ENCODE peak calls at places on chromosomes 13 and 19, in five cellular contexts. E is cardiac muscle cell, F is A549, P is gastrocnemius medialis, V is neural crest cell. N is an unnamed sample.

GRCh38 chr13:109243311-109243951 is 543.0 kb downstream of the IRS2 start:
- DNase-seq in E (peak), F (peak), P (peak), V (no peak), N (peak)

GRCh38 chr13:109256866-109257760 is 529.3 kb downstream of the IRS2 start:
- DNase-seq in E (peak), F (peak), P (peak), V (no peak), N (peak)

GRCh38 chr13:112159575-112160547 is 92.9 kb downstream of the SOX1 start:
- DNase-seq in E (no peak), F (no peak), P (no peak), V (peak), N (no peak)

GRCh38 chr13:112774829-112775565 is 85.2 kb downstream of the ATP11A start:
- DNase-seq in E (no peak), F (no peak), P (no peak), V (no peak), N (no peak)

GRCh38 chr13:59356607-59357006 is 807.1 kb downstream of the DIAPH3 start:
- DNase-seq in E (no peak), F (no peak), P (peak), V (no peak), N (no peak)

GRCh38 chr19:17831419-17831888 is 10.1 kb upstream of the INSL3 start:
- DNase-seq in E (no peak), F (no peak), P (no peak), V (no peak), N (no peak)

GRCh38 chr13:84946144-84946543 is 853.1 kb downstream of the SLITRK6 start:
- DNase-seq in E (no peak), F (no peak), P (no peak), V (no peak), N (no peak)

GRCh38 chr13:48978942-48979601 is 3.4 kb downstream of the FNDC3A start:
- DNase-seq in E (no peak), F (no peak), P (no peak), V (no peak), N (no peak)

GRCh38 chr19:18945297-18945696 is 4.3 kb upstream of the HOMER3 start:
- DNase-seq in E (no peak), F (no peak), P (no peak), V (no peak), N (no peak)

GRCh38 chr13:98749501-98749900 is 3.0 kb downstream of the SLC15A1 start:
- DNase-seq in E (no peak), F (no peak), P (no peak), V (no peak), N (peak)

GRCh38 chr13:99415014-99415650 is 86.1 kb upstream of the TM9SF2 start:
- DNase-seq in E (no peak), F (no peak), P (peak), V (no peak), N (no peak)

GRCh38 chr19:11159598-11160001 is 4.0 kb upstream of the SPC24 start:
- DNase-seq in E (no peak), F (no peak), P (no peak), V (no peak), N (no peak)

GRCh38 chr19:898663-899062 is 5.4 kb downstream of the RNU6-9 start:
- DNase-seq in E (no peak), F (no peak), P (no peak), V (no peak), N (no peak)

GRCh38 chr13:113119822-113120189 is 2.8 kb upstream of the F10 start:
- DNase-seq in E (no peak), F (no peak), P (no peak), V (no peak), N (no peak)

GRCh38 chr13:21149568-21149967 is 26.8 kb downstream of the SKA3 start:
- DNase-seq in E (peak), F (no peak), P (no peak), V (no peak), N (no peak)

GRCh38 chr13:57629821-57630235 is 1.7 kb upstream of the PCDH17 start:
- DNase-seq in E (peak), F (no peak), P (no peak), V (peak), N (no peak)

GRCh38 chr19:1027020-1027952 is 878 bp downstream of the CNN2 start:
- DNase-seq in E (no peak), F (no peak), P (no peak), V (no peak), N (no peak)

GRCh38 chr19:10587022-10587838 is at the start of gene AP1M2:
- DNase-seq in E (no peak), F (no peak), P (no peak), V (no peak), N (no peak)

GRCh38 chr19:4027146-4027545 is 19.6 kb downstream of the PIAS4 start:
- DNase-seq in E (no peak), F (no peak), P (no peak), V (no peak), N (no peak)

GRCh38 chr13:48994731-48995130 is 19.0 kb downstream of the FNDC3A start:
- DNase-seq in E (no peak), F (no peak), P (no peak), V (no peak), N (no peak)

GRCh38 chr19:19711306-19711933 is 21.5 kb downstream of the ZNF14 start:
- DNase-seq in E (no peak), F (no peak), P (no peak), V (no peak), N (no peak)

GRCh38 chr13:36746051-36746450 is 72.2 kb downstream of the SERTM1 start:
- DNase-seq in E (no peak), F (no peak), P (no peak), V (no peak), N (no peak)

GRCh38 chr19:54955356-54955755 is 8.0 kb upstream of the NLRP7 start:
- DNase-seq in E (no peak), F (no peak), P (no peak), V (no peak), N (no peak)

GRCh38 chr19:4464815-4465581 is 7.1 kb upstream of the HDGFL2 start:
- DNase-seq in E (no peak), F (no peak), P (no peak), V (no peak), N (no peak)

GRCh38 chr13:28621439-28621838 is 37.5 kb upstream of the POMP start:
- DNase-seq in E (no peak), F (no peak), P (no peak), V (no peak), N (no peak)

GRCh38 chr13:99307648-99308339 is 595 bp upstream of the GPR183 start:
- DNase-seq in E (peak), F (no peak), P (no peak), V (no peak), N (peak)

GRCh38 chr19:17802137-17802858 is 7.4 kb downstream of the B3GNT3 start:
- DNase-seq in E (no peak), F (no peak), P (no peak), V (no peak), N (no peak)

GRCh38 chr13:110705356-110705825 is 525 bp downstream of the CARS2 start:
- DNase-seq in E (no peak), F (no peak), P (no peak), V (no peak), N (no peak)

GRCh38 chr13:43245374-43245964 is 222.1 kb downstream of the DNAJC15 start:
- DNase-seq in E (no peak), F (no peak), P (no peak), V (no peak), N (peak)

GRCh38 chr19:46495789-46496099 is at the start of gene PNMA8B:
- DNase-seq in E (peak), F (no peak), P (no peak), V (peak), N (no peak)

GRCh38 chr13:26259634-26260033 is 5.7 kb downstream of the CDK8 start:
- DNase-seq in E (no peak), F (no peak), P (no peak), V (no peak), N (no peak)

GRCh38 chr19:3451451-3451866 is 28.9 kb downstream of the SMIM24 start:
- DNase-seq in E (no peak), F (no peak), P (peak), V (no peak), N (no peak)

GRCh38 chr13:99916366-99917103 is 55.0 kb downstream of the ZIC5 start:
- DNase-seq in E (peak), F (peak), P (no peak), V (no peak), N (peak)

GRCh38 chr19:41297628-41298326 is 12.2 kb upstream of the CCDC97 start:
- DNase-seq in E (no peak), F (no peak), P (no peak), V (no peak), N (no peak)

GRCh38 chr19:41299755-41300089 is 10.2 kb upstream of the CCDC97 start:
- DNase-seq in E (peak), F (no peak), P (peak), V (no peak), N (no peak)

GRCh38 chr19:41296323-41296935 is 13.5 kb upstream of the CCDC97 start:
- DNase-seq in E (no peak), F (no peak), P (no peak), V (no peak), N (no peak)

GRCh38 chr19:41299046-41299754 is 10.8 kb upstream of the CCDC97 start:
- DNase-seq in E (no peak), F (no peak), P (peak), V (no peak), N (no peak)

GRCh38 chr19:41298327-41298964 is 11.5 kb upstream of the CCDC97 start:
- DNase-seq in E (peak), F (no peak), P (peak), V (no peak), N (peak)
- TF ChIP-seq CTCF in E (no peak), F (no peak), P (no peak), V (no peak), N (no peak)

GRCh38 chr13:70842062-70842644 is 733.9 kb upstream of the KLHL1 start:
- DNase-seq in E (no peak), F (no peak), P (no peak), V (no peak), N (no peak)
- TF ChIP-seq CTCF in E (no peak), F (no peak), P (no peak), V (no peak), N (no peak)

GRCh38 chr19:45092747-45093678 is at the start of gene PPP1R37:
- DNase-seq in E (peak), F (peak), P (peak), V (peak), N (peak)
- TF ChIP-seq CTCF in E (peak), F (peak), P (peak), V (peak), N (peak)

GRCh38 chr13:30334663-30335386 is 27.5 kb upstream of the KATNAL1 start:
- DNase-seq in E (peak), F (peak), P (no peak), V (peak), N (no peak)
- TF ChIP-seq CTCF in E (peak), F (peak), P (peak), V (peak), N (no peak)

DNA sequence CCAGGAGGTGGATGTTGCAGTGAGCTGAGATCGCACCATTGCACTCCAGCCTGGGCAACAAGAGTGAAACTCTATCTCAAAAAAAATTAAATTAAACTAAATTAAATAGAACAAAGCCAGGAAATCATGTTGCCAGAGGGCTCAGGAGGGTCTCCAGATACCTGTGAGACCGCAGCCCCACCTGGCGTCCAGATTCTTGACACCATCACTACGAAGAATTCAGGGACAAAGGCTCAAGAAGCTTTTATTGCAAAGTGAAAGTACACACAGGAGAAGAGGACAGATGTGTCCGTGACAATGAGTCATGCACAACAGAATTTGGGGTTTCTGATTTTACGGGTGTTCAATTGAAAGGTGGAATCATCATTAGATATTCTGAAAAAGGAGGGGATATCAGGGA is 76.6 kb downstream of the STOML3 start:
- DNase-seq in E (no peak), F (no peak), P (no peak), V (no peak), N (no peak)
- TF ChIP-seq CTCF in E (no peak), F (no peak), P (no peak), V (no peak), N (no peak)

N was measured in AG04449.